ENCODE peak calls at places on chromosomes 5 and 9, in four cellular contexts. E is HepG2, Q is GM12878, F is K562. S is an unnamed sample.

GRCh38 chr9:129125478-129125877 is 14.3 kb downstream of the PTPA start:
- DNase-seq in Q (no peak), F (no peak), E (no peak), S (no peak)

GRCh38 chr5:161641444-161641843 is 44.1 kb upstream of the GABRA6 start:
- DNase-seq in F (no peak), E (no peak), Q (no peak), S (no peak)

GRCh38 chr5:159178978-159179377 is 30.4 kb downstream of the RNF145 start:
- DNase-seq in F (peak), E (peak), Q (peak), S (no peak)

GRCh38 chr9:18245911-18246310 is 228.0 kb upstream of the ADAMTSL1 start:
- DNase-seq in Q (no peak), F (no peak), E (no peak), S (peak)

GRCh38 chr9:3138236-3139229 is 294.6 kb upstream of the PUM3 start:
- DNase-seq in F (no peak), E (no peak), Q (no peak), S (no peak)

GRCh38 chr5:75839547-75839946 is 122.3 kb upstream of the POC5 start:
- DNase-seq in Q (no peak), F (no peak), E (no peak), S (no peak)

GRCh38 chr9:94110821-94111252 is 26.6 kb downstream of the PTPDC1 start:
- DNase-seq in F (peak), Q (no peak), E (no peak), S (no peak)

GRCh38 chr5:149581192-149581861 is at the start of gene ARHGEF37:
- DNase-seq in E (peak), F (no peak), Q (no peak), S (peak)

GRCh38 chr5:169197343-169197742 is 103.6 kb downstream of the SLIT3 start:
- DNase-seq in E (no peak), F (no peak), Q (no peak), S (no peak)

GRCh38 chr5:176414704-176415103 is 1.6 kb downstream of the CLTB start:
- DNase-seq in F (no peak), Q (no peak), E (no peak), S (no peak)

GRCh38 chr5:176416965-176417364 is 626 bp upstream of the CLTB start:
- DNase-seq in Q (no peak), F (no peak), E (no peak), S (no peak)

GRCh38 chr5:176418251-176418650 is 1.9 kb upstream of the CLTB start:
- DNase-seq in Q (no peak), F (no peak), E (peak), S (no peak)

GRCh38 chr5:176415240-176416122 is 858 bp downstream of the CLTB start:
- DNase-seq in F (peak), Q (no peak), E (no peak), S (peak)

GRCh38 chr5:176416123-176416924 is at the start of gene CLTB:
- DNase-seq in F (peak), E (peak), Q (peak), S (peak)
- H3K27ac ChIP-seq in F (peak), E (peak), Q (peak), S (peak)

DNA sequence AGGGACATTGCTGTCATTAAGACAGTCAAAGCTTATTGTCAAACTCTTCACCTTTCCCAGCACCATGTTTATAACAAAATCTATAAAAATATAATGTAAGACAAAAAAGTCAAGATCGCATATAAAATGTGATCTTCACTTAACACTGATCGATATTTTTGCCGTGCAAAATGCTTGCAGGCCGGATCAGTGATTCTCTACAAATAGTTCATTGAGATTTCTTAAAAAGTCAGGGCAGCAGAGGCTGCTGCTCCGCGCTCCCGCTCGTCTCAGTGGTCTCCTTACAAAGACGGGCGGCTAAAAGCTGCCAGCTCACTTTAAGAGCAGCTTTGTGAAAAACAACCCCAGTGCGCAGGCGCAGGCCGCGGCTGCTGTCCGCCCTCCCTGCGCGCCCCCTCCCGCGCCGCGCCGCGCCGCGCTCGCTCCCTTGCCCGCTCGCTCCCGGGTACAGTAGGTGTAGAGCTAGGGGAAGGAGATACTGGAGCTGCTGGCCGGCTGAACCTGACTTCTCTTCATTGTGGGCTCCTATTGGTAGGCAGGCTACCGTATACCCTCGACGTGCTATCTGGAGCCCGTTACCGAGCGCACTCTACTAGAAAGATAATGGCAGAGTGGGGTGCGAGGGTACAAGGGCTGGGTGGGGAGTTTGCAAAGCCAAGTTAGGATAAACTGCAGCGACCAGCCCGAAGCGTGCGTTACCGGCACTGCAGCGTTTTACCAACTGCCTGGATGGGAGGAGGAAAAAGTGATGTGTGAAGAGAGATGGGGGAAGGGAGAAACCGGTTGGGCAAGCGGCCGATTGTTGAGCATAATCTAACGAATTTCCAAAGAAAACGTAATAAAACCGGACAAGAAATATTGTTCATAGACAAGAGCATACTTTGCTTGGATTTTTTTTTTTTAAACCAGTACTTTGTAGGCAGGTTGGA is at the start of gene ARRDC3:
- DNase-seq in F (peak), E (peak), Q (peak), S (peak)
- TF ChIP-seq MXI1 in F (no peak), E (peak), Q (peak), S (peak)

GRCh38 chr9:124861342-124862229 is at the start of the genes ARPC5L and RPL35:
- DNase-seq in F (peak), E (peak), Q (peak), S (peak)
- TF ChIP-seq EP300 in F (no peak), E (peak), Q (no peak), S (no peak)

DNA sequence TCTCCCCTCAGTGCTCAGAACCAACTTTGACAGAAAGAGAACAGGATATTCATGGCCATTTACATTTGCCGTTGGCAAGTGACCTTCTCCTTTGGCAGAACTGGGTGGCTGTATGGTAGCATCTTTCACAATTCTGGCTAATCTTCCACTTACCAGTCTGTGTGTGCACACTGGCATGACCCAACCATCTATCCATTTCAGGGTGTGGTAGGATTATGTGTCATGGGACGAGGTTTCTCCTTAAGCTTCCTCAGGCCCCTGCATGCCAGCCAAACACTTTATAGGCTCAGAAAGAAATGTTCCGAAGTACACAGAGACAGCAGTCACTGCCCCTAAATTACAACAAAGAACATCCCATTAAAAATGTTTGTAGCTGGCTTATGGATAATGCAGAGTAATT is 497.1 kb downstream of the NFIB start:
- DNase-seq in F (no peak), E (no peak), Q (no peak), S (no peak)
- H3K27ac ChIP-seq in F (no peak), E (no peak), Q (no peak), S (no peak)

S was measured in SK-N-SH.